ENCODE peak calls at places on chromosomes 13 and 19, in seven cellular contexts. L, C, O, K, T, N and X are unnamed samples.

GRCh38 chr19:50896591-50897190 is 14.5 kb downstream of the KLK4 start:
- DNase-seq in N (no peak), L (no peak), K (no peak), C (peak), T (peak), O (no peak), X (peak)

GRCh38 chr13:96994030-96994848 is at the start of gene OXGR1:
- DNase-seq in C (peak), T (no peak), K (no peak), L (no peak), O (peak), N (no peak), X (no peak)

GRCh38 chr13:91539458-91540156 is 141.2 kb downstream of the GPC5 start:
- DNase-seq in O (no peak), T (no peak), C (no peak), N (no peak), L (no peak), K (no peak), X (no peak)

GRCh38 chr13:96817336-96817941 is 176.8 kb downstream of the OXGR1 start:
- DNase-seq in L (no peak), N (no peak), T (no peak), K (no peak), C (no peak), O (no peak), X (no peak)

GRCh38 chr13:75139291-75139690 is 342.7 kb downstream of the TBC1D4 start:
- DNase-seq in L (no peak), O (no peak), C (no peak), N (no peak), K (no peak), T (no peak), X (peak)

GRCh38 chr19:10226376-10227214 is 4.5 kb downstream of the S1PR2 start:
- DNase-seq in C (peak), N (peak), K (peak), T (no peak), O (peak), L (peak), X (no peak)

GRCh38 chr19:3521104-3521445 is 15.0 kb downstream of the FZR1 start:
- DNase-seq in C (no peak), L (no peak), N (no peak), T (no peak), O (no peak), K (no peak), X (no peak)

GRCh38 chr13:52849727-52850395 is 1.4 kb upstream of the PCDH8 start:
- DNase-seq in C (no peak), K (no peak), N (no peak), O (no peak), T (no peak), L (no peak), X (no peak)

GRCh38 chr19:40716031-40716654 is 543 bp downstream of the COQ8B start:
- DNase-seq in N (peak), C (peak), O (no peak), T (peak), K (no peak), L (no peak), X (no peak)

GRCh38 chr19:35673121-35673804 is 6.9 kb downstream of the UPK1A start:
- DNase-seq in C (peak), T (no peak), N (no peak), K (peak), O (no peak), L (no peak), X (no peak)
- H3K4me3 ChIP-seq in C (no peak), T (peak), N (peak), K (peak), O (peak), L (peak), X (no peak)

DNA sequence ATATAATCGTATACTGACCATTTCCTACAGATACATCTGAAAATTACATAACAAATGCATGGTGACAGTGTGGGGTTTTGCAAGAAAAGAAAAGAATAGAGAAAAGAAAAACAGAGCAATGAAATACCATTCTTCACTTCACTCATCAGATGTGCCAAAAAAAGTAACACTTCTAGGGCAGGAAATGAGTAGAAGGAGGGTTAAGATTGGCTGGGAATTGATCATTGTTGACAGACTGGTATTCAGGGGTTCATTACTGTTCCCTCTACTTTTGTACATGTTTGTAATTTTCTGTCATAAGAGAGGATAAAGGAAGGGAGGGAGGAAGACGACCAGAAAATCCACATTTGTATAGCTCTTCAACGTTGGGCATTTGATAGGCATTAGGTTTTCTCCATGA is 31.5 kb downstream of the ABCC4 start:
- DNase-seq in N (no peak), L (no peak), C (no peak), O (no peak), T (no peak), K (no peak), X (no peak)
- TF ChIP-seq CTCF in N (no peak), L (no peak), C (no peak), O (no peak), T (no peak), K (no peak), X (no peak)

GRCh38 chr19:54281008-54281728 is at the start of gene LILRB2:
- DNase-seq in T (no peak), N (no peak), O (no peak), L (no peak), C (no peak), K (peak), X (no peak)
- H3K4me3 ChIP-seq in T (no peak), N (no peak), O (peak), L (no peak), C (no peak), K (peak), X (no peak)

GRCh38 chr19:29942404-29943261 is 594 bp downstream of the URI1 start:
- DNase-seq in K (peak), O (peak), L (no peak), T (no peak), N (no peak), C (peak), X (no peak)
- TF ChIP-seq CTCF in K (no peak), O (no peak), L (no peak), T (no peak), N (no peak), C (peak), X (no peak)

DNA sequence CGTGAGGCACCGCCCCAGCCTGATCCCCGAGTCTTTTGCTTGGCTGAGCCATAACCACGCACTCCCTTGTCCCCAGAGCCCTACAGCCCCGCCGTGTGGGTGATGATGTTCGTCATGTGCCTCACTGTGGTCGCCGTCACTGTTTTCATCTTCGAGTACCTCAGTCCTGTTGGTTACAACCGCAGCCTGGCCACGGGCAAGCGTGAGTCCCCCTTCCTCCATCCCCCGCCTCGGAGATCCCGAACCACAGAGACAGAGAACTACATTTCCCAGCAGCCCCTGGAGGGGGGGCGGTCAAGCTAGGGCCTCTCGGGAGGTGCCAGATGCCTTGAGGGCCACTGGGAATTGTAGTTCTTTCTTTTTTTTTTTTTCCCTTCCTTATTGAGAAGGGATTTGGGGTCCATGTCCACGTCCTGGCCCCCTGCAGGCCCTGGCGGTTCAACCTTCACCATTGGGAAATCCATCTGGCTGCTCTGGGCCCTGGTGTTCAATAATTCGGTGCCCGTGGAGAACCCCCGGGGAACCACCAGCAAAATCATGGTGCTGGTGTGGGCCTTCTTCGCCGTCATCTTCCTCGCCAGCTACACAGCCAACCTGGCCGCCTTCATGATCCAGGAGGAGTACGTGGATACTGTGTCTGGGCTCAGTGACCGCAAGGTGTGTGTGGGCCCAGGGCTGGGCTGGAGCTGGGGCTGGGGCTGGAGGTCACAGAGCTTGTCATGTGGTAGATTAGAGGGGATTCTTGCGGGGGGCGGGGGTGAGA is 25.9 kb downstream of the GRIN2D start:
- DNase-seq in K (peak), N (no peak), C (peak), T (peak), L (no peak), O (peak), X (no peak)
- H3K4me3 ChIP-seq in K (no peak), N (no peak), C (no peak), T (peak), L (no peak), O (peak), X (no peak)